ENCODE peak calls at places on chromosomes 6 and 20, in six cellular contexts. I is IMR-90, U is heart left ventricle, L is tibial nerve, N is breast epithelium, A is transverse colon. K is an unnamed sample.
A peak's percentile ranks its signal among the peaks of the same experiment; 100 is the strongest.

GRCh38 chr6:6057442-6058053 is 50.8 kb upstream of the NRN1 start:
- DNase-seq in I (no peak), U (no peak), L (peak; percentile 63), N (no peak), A (no peak), K (no peak)

GRCh38 chr6:110561708-110562107 is 85.3 kb upstream of the SLC22A16 start:
- DNase-seq in I (no peak), U (no peak), L (no peak), N (no peak), A (no peak), K (no peak)

GRCh38 chr6:139539852-139540251 is 165.4 kb upstream of the CITED2 start:
- DNase-seq in I (peak; percentile 98), U (peak; percentile 68), L (no peak), N (no peak), A (peak; percentile 42), K (no peak)

GRCh38 chr6:99011151-99011550 is 63.4 kb upstream of the FBXL4 start:
- DNase-seq in I (no peak), U (no peak), L (no peak), N (no peak), A (no peak), K (no peak)

GRCh38 chr6:148272084-148272483 is 70.6 kb upstream of the SASH1 start:
- DNase-seq in I (peak; percentile 99), U (no peak), L (no peak), N (no peak), A (no peak), K (no peak)

GRCh38 chr20:61925555-61926252 is 140.0 kb downstream of the TAF4 start:
- DNase-seq in I (peak; percentile 65), U (no peak), L (no peak), N (no peak), A (no peak), K (no peak)

GRCh38 chr20:41150664-41151063 is 13.3 kb downstream of the PLCG1 start:
- DNase-seq in I (peak; percentile 29), U (peak; percentile 21), L (no peak), N (no peak), A (no peak), K (no peak)

GRCh38 chr20:32451682-32452461 is 93.7 kb downstream of the ASXL1 start:
- DNase-seq in I (no peak), U (no peak), L (no peak), N (peak; percentile 41), A (no peak), K (peak; percentile 23)

GRCh38 chr6:121780325-121781313 is 345.2 kb downstream of the GJA1 start:
- DNase-seq in I (peak; percentile 92), U (peak; percentile 84), L (peak; percentile 83), N (peak; percentile 60), A (no peak), K (no peak)

GRCh38 chr6:143806282-143807102 is 36.6 kb upstream of the LTV1 start:
- DNase-seq in I (peak; percentile 88), U (no peak), L (no peak), N (no peak), A (no peak), K (no peak)

GRCh38 chr6:126034671-126035070 is 48.3 kb downstream of the TRMT11 start:
- DNase-seq in I (no peak), U (no peak), L (no peak), N (no peak), A (no peak), K (no peak)

GRCh38 chr6:18241208-18241836 is 23.0 kb downstream of the DEK start:
- DNase-seq in I (peak; percentile 38), U (no peak), L (no peak), N (no peak), A (no peak), K (no peak)

GRCh38 chr6:93376026-93376540 is 43.3 kb downstream of the EPHA7 start:
- DNase-seq in I (no peak), U (no peak), L (no peak), N (no peak), A (no peak), K (no peak)

GRCh38 chr6:35511183-35511941 is 1.3 kb downstream of the TULP1 start:
- DNase-seq in I (no peak), U (no peak), L (no peak), N (no peak), A (no peak), K (no peak)

GRCh38 chr6:19024737-19025136 is 637.6 kb downstream of the RNF144B start:
- DNase-seq in I (peak; percentile 15), U (no peak), L (peak; percentile 25), N (no peak), A (no peak), K (no peak)

GRCh38 chr6:153044295-153044694 is 41.8 kb upstream of the MTRF1L start:
- DNase-seq in I (no peak), U (no peak), L (no peak), N (no peak), A (no peak), K (no peak)

GRCh38 chr20:34880095-34880680 is 3.8 kb downstream of the ACSS2 start:
- DNase-seq in I (no peak), U (no peak), L (no peak), N (no peak), A (no peak), K (no peak)

GRCh38 chr20:13525225-13525940 is 113.3 kb downstream of the TASP1 start:
- DNase-seq in I (peak; percentile 97), U (no peak), L (peak; percentile 16), N (no peak), A (no peak), K (no peak)

GRCh38 chr20:45407067-45407745 is 883 bp upstream of the DBNDD2 start:
- DNase-seq in I (no peak), U (peak; percentile 89), L (peak; percentile 26), N (no peak), A (peak; percentile 58), K (no peak)

GRCh38 chr6:54916858-54917257 is 70.3 kb downstream of the FAM83B start:
- DNase-seq in I (peak; percentile 75), U (no peak), L (no peak), N (no peak), A (no peak), K (no peak)

GRCh38 chr6:36314221-36315014 is 22.3 kb downstream of the BNIP5 start:
- DNase-seq in I (no peak), U (no peak), L (no peak), N (no peak), A (no peak), K (no peak)

GRCh38 chr6:30617565-30618269 is at the start of gene MRPS18B:
- DNase-seq in I (peak; percentile 98), U (peak; percentile 99), L (peak; percentile 97), N (peak; percentile 98), A (peak; percentile 98), K (peak; percentile 71)
- TF ChIP-seq POLR2A in I (no peak), U (peak; percentile 58), L (peak; percentile 77), N (peak; percentile 94), A (peak; percentile 46), K (peak; percentile 97)

DNA sequence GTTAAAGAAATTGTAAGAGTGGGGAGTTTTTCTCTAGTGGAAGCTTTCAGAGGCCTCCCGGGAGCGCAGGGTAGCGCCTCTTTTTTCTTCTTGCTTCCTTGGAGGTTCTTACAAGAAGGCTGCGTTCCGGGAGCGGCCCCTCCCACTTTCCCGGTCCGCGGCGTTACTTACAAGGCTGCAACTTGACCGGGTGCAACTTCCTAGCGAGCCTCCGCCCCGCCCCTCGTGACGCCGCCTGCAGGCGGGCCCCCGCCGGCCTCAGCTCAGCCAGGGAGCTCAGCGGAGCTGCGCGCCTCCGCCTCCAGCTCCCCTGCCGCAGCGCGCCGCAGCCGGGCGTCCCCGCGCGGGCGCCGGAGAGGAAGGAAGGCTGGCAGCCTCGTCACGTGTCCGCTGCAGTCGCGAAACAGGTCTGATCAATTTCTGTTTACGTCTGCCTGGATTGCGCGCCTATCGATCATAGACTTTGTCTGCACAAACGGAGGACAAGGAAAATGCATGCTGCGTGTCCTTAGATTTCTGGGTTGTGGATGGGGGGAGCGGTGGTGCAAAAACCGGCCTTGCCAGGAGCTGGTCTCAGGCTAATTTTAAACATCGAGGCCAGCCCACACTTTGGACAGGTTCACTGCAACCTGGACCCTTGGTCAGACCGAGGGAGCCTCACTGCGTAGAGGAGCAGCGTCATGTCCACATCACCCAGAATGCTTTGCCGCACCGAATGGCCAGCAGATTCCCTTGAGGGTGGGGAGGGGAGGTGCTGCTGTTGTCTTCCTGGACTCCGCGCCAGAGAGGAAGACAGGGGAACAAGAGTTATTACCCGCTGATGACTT is at the start of the genes FAM217B and PPP1R3D:
- DNase-seq in I (peak; percentile 96), U (peak; percentile 98), L (peak; percentile 95), N (peak; percentile 98), A (peak; percentile 99), K (peak; percentile 92)
- TF ChIP-seq POLR2A in I (peak; percentile 63), U (peak; percentile 88), L (peak; percentile 80), N (no peak), A (peak; percentile 87), K (peak; percentile 80)

DNA sequence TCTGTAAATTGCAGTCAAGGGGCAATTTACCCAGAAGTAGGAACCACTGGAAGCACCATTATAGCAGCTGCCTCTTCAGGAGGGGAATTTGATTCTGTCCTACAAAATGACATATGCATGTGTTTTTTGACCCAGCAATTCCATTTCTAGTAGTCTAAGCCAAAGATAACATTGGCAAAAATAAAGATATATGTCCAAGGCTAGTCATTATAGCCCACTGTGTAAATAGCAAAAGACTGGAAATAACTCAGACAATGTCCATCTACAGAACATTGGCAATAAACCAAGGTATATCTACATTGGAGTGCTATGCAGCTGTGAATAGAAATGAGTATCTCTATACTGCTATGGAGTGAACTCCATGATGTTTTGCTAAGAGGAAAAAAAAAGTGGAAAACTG is 12.5 kb upstream of the PANK2 start:
- DNase-seq in I (peak; percentile 27), U (no peak), L (no peak), N (no peak), A (no peak), K (no peak)
- TF ChIP-seq POLR2A in I (no peak), U (no peak), L (no peak), N (no peak), A (no peak), K (no peak)

GRCh38 chr20:46710149-46710913 is 882 bp downstream of the SLC2A10 start:
- DNase-seq in I (no peak), U (no peak), L (no peak), N (no peak), A (peak; percentile 21), K (no peak)

GRCh38 chr20:46709055-46709458 is 392 bp upstream of the SLC2A10 start:
- DNase-seq in I (no peak), U (no peak), L (no peak), N (no peak), A (peak; percentile 51), K (no peak)

GRCh38 chr20:46712056-46712636 is 2.7 kb downstream of the SLC2A10 start:
- DNase-seq in I (no peak), U (no peak), L (no peak), N (no peak), A (no peak), K (no peak)

GRCh38 chr20:46708172-46708860 is 1.1 kb upstream of the SLC2A10 start:
- DNase-seq in I (no peak), U (no peak), L (no peak), N (no peak), A (peak; percentile 60), K (no peak)

DNA sequence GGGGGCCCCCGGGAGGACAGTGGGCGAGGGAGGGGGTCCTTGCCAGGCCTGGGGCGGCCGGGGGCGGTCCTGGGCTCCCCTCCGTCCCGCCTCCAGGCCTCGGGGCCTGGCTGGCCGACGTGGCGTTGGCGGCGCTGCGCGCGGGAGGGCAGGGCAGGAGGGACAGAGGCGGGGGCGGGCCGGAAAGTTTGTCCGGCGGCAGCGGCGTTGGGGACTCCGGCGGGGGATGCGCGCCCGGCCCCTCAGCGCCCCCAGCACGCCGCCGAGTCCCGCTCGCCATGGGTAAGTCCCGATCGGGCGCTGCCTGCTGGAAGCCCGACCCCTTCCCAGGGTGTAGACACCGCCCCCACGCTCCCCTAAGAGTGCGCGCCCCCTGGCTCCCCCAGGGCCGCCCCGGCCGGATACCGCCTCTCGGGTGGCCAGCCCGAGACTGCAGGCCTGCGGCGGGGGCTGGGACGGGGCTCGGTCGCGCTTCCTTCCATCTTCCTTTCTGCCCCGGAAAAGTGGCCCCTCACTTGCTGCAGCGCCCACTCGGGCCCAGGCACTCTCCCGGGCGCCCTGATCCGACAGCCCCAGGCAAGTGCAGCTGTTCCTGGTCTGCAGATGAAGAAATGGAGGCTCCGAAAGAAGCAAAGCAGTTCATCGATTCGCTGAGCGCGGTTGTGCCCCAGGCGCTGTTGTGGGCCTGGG is at the start of gene SLC2A10:
- DNase-seq in I (peak; percentile 61), U (peak; percentile 62), L (peak; percentile 51), N (peak; percentile 71), A (peak; percentile 70), K (no peak)
- TF ChIP-seq POLR2A in I (peak; percentile 51), U (peak; percentile 28), L (no peak), N (no peak), A (no peak), K (no peak)

K was measured in GM12892.